ENCODE peak calls at places on chromosome 1, in six cellular contexts. M is IMR-90; F is cardiac muscle cell; O is transverse colon; D is stimulated activated naive CD4-positive, alpha-beta T cell treated with Interleukin-2 at 50 U/mL for 16 hours; U is CD8-positive, alpha-beta T cell. Y is an unnamed sample.

GRCh38 chr1:228297242-228297641 is 89.4 kb downstream of the OBSCN start:
- DNase-seq in M (no peak), F (no peak), O (no peak), D (no peak), U (no peak), Y (no peak)

GRCh38 chr1:208058212-208059155 is 147.6 kb upstream of the CD34 start:
- DNase-seq in M (no peak), F (no peak), O (no peak), D (no peak), U (no peak), Y (no peak)

GRCh38 chr1:88744142-88744541 is 60.1 kb downstream of the PKN2 start:
- DNase-seq in M (no peak), F (no peak), O (no peak), D (no peak), U (no peak), Y (no peak)

GRCh38 chr1:152044386-152044785 is 7.6 kb upstream of the S100A11 start:
- DNase-seq in M (no peak), F (no peak), O (no peak), D (no peak), U (no peak), Y (no peak)

GRCh38 chr1:111513410-111514020 is 10.1 kb upstream of the ADORA3 start:
- DNase-seq in M (no peak), F (no peak), O (no peak), D (no peak), U (no peak), Y (no peak)

GRCh38 chr1:50955116-50955515 is 5.0 kb downstream of the FAF1 start:
- DNase-seq in M (no peak), F (no peak), O (no peak), D (no peak), U (no peak), Y (no peak)

GRCh38 chr1:2850502-2850901 is 49.0 kb upstream of the TTC34 start:
- DNase-seq in M (no peak), F (no peak), O (no peak), D (no peak), U (no peak), Y (no peak)

GRCh38 chr1:80657048-80657653 is 1143.6 kb upstream of the ADGRL2 start:
- DNase-seq in M (no peak), F (no peak), O (no peak), D (no peak), U (no peak), Y (peak)

GRCh38 chr1:85460555-85461088 is 4.3 kb downstream of the DDAH1 start:
- DNase-seq in M (no peak), F (no peak), O (peak), D (no peak), U (no peak), Y (peak)

GRCh38 chr1:228373681-228374571 is 32.7 kb downstream of the TRIM11 start:
- DNase-seq in M (no peak), F (no peak), O (no peak), D (no peak), U (peak), Y (no peak)

GRCh38 chr1:168920456-168921094 is 185.9 kb upstream of the ATP1B1 start:
- DNase-seq in M (peak), F (no peak), O (no peak), D (no peak), U (no peak), Y (no peak)

GRCh38 chr1:210883821-210884220 is 250.1 kb downstream of the KCNH1 start:
- DNase-seq in M (peak), F (no peak), O (no peak), D (no peak), U (no peak), Y (no peak)

GRCh38 chr1:197180252-197180878 is 33.9 kb upstream of the ASPM start:
- DNase-seq in M (peak), F (peak), O (no peak), D (no peak), U (no peak), Y (no peak)

Y was measured in HuH-7.5.